ENCODE peak calls at places on chromosomes 11 and 22, in four cellular contexts. M is AG04450; Y is CD4-positive, alpha-beta memory T cell; B is cardiac fibroblast. K is an unnamed sample.

GRCh38 chr22:22817468-22818201 is 70.0 kb upstream of the IGLL5 start:
- DNase-seq in M (no peak), Y (no peak), B (no peak), K (no peak)

GRCh38 chr11:22787565-22788162 is 41.9 kb downstream of the SVIP start:
- DNase-seq in M (peak; percentile 29), Y (peak; percentile 40), B (peak; percentile 73), K (no peak)

GRCh38 chr11:18457435-18457834 is 1.8 kb downstream of the LDHAL6A start:
- DNase-seq in M (no peak), Y (no peak), B (peak; percentile 29), K (no peak)

GRCh38 chr11:93016595-93016994 is 47.1 kb downstream of the MTNR1B start:
- DNase-seq in M (no peak), Y (no peak), B (no peak), K (no peak)

GRCh38 chr11:68704887-68705286 is 20.5 kb downstream of the GAL start:
- DNase-seq in M (no peak), Y (no peak), B (no peak), K (no peak)

GRCh38 chr22:19806213-19807160 is 45.9 kb downstream of the TBX1 start:
- DNase-seq in M (no peak), Y (no peak), B (no peak), K (peak; percentile 81)

GRCh38 chr11:120704256-120704750 is 192.8 kb downstream of the GRIK4 start:
- DNase-seq in M (no peak), Y (no peak), B (no peak), K (no peak)

GRCh38 chr11:27545946-27546345 is 39.4 kb upstream of the LIN7C start:
- DNase-seq in M (no peak), Y (no peak), B (no peak), K (no peak)

GRCh38 chr11:58616594-58616993 is 5.9 kb upstream of the CNTF start:
- DNase-seq in M (peak; percentile 91), Y (no peak), B (peak; percentile 93), K (no peak)

GRCh38 chr11:8257003-8257664 is 6.5 kb downstream of the LMO1 start:
- DNase-seq in M (no peak), Y (no peak), B (no peak), K (peak; percentile 15)

GRCh38 chr11:66318576-66318970 is 1.7 kb upstream of the CD248 start:
- DNase-seq in M (no peak), Y (no peak), B (no peak), K (no peak)

GRCh38 chr11:121722431-121723256 is 269.9 kb upstream of the SORL1-AS1 start:
- DNase-seq in M (peak; percentile 76), Y (no peak), B (peak; percentile 73), K (peak; percentile 71)

GRCh38 chr11:1397146-1397861 is 7.6 kb downstream of the BRSK2 start:
- DNase-seq in M (no peak), Y (no peak), B (no peak), K (no peak)

GRCh38 chr11:46456269-46456668 is 64.7 kb upstream of the CHRM4 start:
- DNase-seq in M (no peak), Y (no peak), B (no peak), K (no peak)

GRCh38 chr22:46337870-46338269 is 2.4 kb downstream of the TRMU start:
- DNase-seq in M (no peak), Y (no peak), B (no peak), K (no peak)

GRCh38 chr11:69010964-69011623 is 2.0 kb downstream of the MRGPRF start:
- DNase-seq in M (no peak), Y (peak; percentile 14), B (peak; percentile 69), K (peak; percentile 43)

GRCh38 chr11:66113132-66113856 is 43.2 kb downstream of the PACS1 start:
- DNase-seq in M (no peak), Y (no peak), B (peak; percentile 94), K (no peak)

GRCh38 chr22:46007003-46007847 is 30.3 kb upstream of the WNT7B start:
- DNase-seq in M (no peak), Y (no peak), B (peak; percentile 88), K (peak; percentile 87)

GRCh38 chr11:132103006-132103405 is 732.6 kb downstream of the NTM start:
- DNase-seq in M (no peak), Y (no peak), B (no peak), K (no peak)

GRCh38 chr11:123100378-123101085 is 38.6 kb upstream of the HSPA8 start:
- DNase-seq in M (no peak), Y (no peak), B (peak; percentile 26), K (no peak)

GRCh38 chr22:17569971-17570511 is 6.7 kb downstream of the SLC25A18 start:
- DNase-seq in M (no peak), Y (no peak), B (peak; percentile 48), K (no peak)

GRCh38 chr11:82732734-82733443 is 775 bp downstream of the FAM181B start:
- DNase-seq in M (no peak), Y (no peak), B (no peak), K (peak; percentile 86)

GRCh38 chr11:76668362-76669155 is 2.0 kb downstream of the LRRC32 start:
- DNase-seq in M (no peak), Y (no peak), B (no peak), K (no peak)

GRCh38 chr11:116731821-116732739 is 40.7 kb downstream of the BUD13 start:
- DNase-seq in M (no peak), Y (no peak), B (no peak), K (no peak)

GRCh38 chr11:33553486-33553885 is 147.1 kb downstream of the C11orf91 start:
- DNase-seq in M (no peak), Y (no peak), B (peak; percentile 35), K (no peak)

GRCh38 chr11:65419460-65419772 is 3.2 kb upstream of the NEAT1 start:
- DNase-seq in M (no peak), Y (no peak), B (no peak), K (no peak)

GRCh38 chr11:124841186-124841585 is 24.0 kb upstream of the ROBO3 start:
- DNase-seq in M (no peak), Y (no peak), B (peak; percentile 30), K (no peak)

GRCh38 chr22:46777609-46777970 is 15.1 kb downstream of the TBC1D22A start:
- DNase-seq in M (no peak), Y (no peak), B (no peak), K (peak; percentile 85)

GRCh38 chr11:43691806-43692205 is 11.3 kb downstream of the HSD17B12 start:
- DNase-seq in M (no peak), Y (no peak), B (no peak), K (no peak)

GRCh38 chr11:62552931-62553838 is 6.6 kb upstream of the AHNAK start:
- DNase-seq in M (peak; percentile 84), Y (peak; percentile 81), B (peak; percentile 98), K (no peak)
- H3K4me3 ChIP-seq in M (peak overlapping the region; percentile 49), Y (no peak overlapping the region), B (peak overlapping the region; percentile 34), K (peak overlapping the region; percentile 26)

DNA sequence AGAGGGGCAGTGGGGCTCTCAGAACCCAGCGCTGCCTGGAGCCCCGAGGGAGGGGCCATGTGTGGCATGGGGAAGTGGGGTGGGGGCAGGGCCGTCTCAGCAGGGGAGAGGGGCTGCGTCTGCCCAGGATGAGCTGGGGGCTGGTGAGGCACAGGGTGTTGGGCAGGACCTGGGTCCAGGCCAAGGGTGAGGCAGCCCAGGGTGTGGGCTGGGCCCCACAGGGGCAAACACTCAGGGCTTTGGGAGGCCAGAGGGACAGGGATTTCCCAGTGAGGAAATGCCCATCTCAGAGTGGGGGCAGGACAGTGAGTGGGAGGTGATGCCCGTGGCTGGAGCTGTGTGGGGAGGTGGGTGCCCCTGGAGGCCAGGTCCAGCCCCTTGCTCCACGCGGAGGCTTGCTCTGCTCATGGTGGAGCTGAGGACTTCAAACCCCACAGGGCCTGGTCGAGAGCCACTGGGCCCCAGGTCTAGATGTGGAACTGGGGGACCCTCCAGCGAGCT is 5.4 kb downstream of the PLXNB2 start:
- DNase-seq in M (no peak), Y (no peak), B (no peak), K (peak; percentile 78)
- H3K4me3 ChIP-seq in M (peak overlapping the region; percentile 32), Y (no peak overlapping the region), B (no peak overlapping the region), K (no peak overlapping the region)

DNA sequence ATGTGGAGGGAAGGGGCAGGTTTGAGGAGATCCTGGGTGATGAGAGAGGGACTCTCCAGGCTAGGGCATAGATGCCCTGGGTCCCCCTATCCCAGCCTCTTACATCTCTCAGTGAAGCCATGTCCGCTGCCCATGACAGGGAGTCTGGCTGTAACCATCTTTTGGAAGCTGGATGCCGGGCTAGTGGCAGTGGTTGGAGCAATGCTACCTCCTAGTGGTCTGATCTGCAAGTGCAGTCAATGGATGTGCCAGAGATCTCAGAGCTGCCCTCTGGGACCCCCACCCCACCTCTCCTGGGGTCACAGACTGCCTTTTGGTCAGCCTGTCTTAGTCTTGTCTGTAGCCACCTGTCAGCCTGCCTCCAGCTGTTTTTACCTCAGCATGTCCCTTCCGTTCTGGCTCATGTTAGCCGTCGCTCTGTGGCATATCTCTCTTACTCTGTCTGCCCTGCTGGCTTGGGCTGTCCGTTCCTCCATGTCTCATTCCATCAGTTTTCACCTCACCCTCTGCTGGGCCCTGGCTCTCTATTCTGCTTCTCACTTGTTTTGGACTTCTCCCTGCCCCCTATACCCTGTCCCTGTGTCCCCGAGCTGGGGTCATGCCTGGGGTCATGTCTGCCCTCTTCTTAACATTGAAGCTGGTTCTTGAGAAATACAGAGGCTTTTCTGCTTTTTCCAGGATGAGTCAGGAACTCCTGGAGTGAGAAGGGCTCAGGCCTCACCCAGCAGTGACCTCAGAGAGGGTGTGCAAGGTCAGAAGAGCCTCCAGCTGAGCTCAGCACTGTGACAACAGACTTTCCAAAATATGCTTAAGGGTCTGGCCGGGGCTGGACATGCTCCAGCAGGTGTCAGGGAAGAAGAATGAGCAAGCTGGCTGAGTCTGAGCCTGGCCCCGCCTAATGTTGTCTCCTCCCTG is 52.0 kb upstream of the THY1 start:
- DNase-seq in M (no peak), Y (peak; percentile 38), B (peak; percentile 80), K (no peak)
- H3K4me3 ChIP-seq in M (no peak overlapping the region), Y (no peak overlapping the region), B (no peak overlapping the region), K (no peak overlapping the region)

GRCh38 chr11:74492084-74492483 is 1.4 kb downstream of the LIPT2 start:
- DNase-seq in M (no peak), Y (no peak), B (no peak), K (no peak)
- H3K4me3 ChIP-seq in M (no peak overlapping the region), Y (no peak overlapping the region), B (no peak overlapping the region), K (no peak overlapping the region)

K was measured in upper lobe of left lung.